ENCODE peak calls at places on chromosomes 1 and 21, in six cellular contexts. C is epithelial cell of esophagus, T is endothelial cell, X is vagina, Z is prostate gland, W is ovary. V is an unnamed sample.

GRCh38 chr1:182166750-182167149 is 105.2 kb upstream of the ZNF648 start:
- DNase-seq in C (no peak), T (no peak), X (no peak), Z (no peak), W (no peak), V (no peak)

GRCh38 chr1:100353073-100353801 is 931 bp downstream of the CDC14A start:
- DNase-seq in C (peak), T (peak), X (no peak), Z (peak), W (peak), V (peak)

GRCh38 chr1:119687391-119688079 is 24.2 kb upstream of the PHGDH start:
- DNase-seq in C (peak), T (no peak), X (no peak), Z (no peak), W (no peak), V (no peak)

GRCh38 chr1:172724746-172725613 is 66.1 kb downstream of the FASLG start:
- DNase-seq in C (no peak), T (no peak), X (no peak), Z (no peak), W (no peak), V (no peak)

GRCh38 chr21:30207252-30207579 is 8.7 kb downstream of the CLDN8 start:
- DNase-seq in C (no peak), T (no peak), X (no peak), Z (no peak), W (no peak), V (no peak)

GRCh38 chr1:156165083-156165482 is 11.7 kb downstream of the SEMA4A start:
- DNase-seq in C (peak), T (no peak), X (no peak), Z (no peak), W (no peak), V (no peak)

GRCh38 chr1:42240964-42241755 is 76.6 kb upstream of the GUCA2A start:
- DNase-seq in C (no peak), T (peak), X (no peak), Z (no peak), W (no peak), V (no peak)

GRCh38 chr21:17829472-17829871 is 10.3 kb upstream of the C21orf91 start:
- DNase-seq in C (peak), T (no peak), X (no peak), Z (no peak), W (no peak), V (no peak)

GRCh38 chr1:112974646-112975045 is 18.6 kb upstream of the SLC16A1 start:
- DNase-seq in C (no peak), T (no peak), X (no peak), Z (no peak), W (no peak), V (no peak)

GRCh38 chr1:56135069-56135863 is 444.1 kb downstream of the PLPP3 start:
- DNase-seq in C (no peak), T (no peak), X (no peak), Z (no peak), W (no peak), V (no peak)

GRCh38 chr1:197130677-197131304 is 15.7 kb downstream of the ASPM start:
- DNase-seq in C (peak), T (no peak), X (no peak), Z (no peak), W (no peak), V (no peak)

GRCh38 chr1:31368611-31369107 is 4.2 kb downstream of the FABP3 start:
- DNase-seq in C (no peak), T (no peak), X (no peak), Z (no peak), W (no peak), V (no peak)

GRCh38 chr21:25385912-25386474 is 221.3 kb downstream of the MRPL39 start:
- DNase-seq in C (peak), T (peak), X (no peak), Z (peak), W (no peak), V (no peak)

GRCh38 chr1:160095382-160096105 is 2.9 kb downstream of the IGSF8 start:
- DNase-seq in C (no peak), T (no peak), X (no peak), Z (no peak), W (no peak), V (no peak)

GRCh38 chr1:178639326-178639725 is 85.7 kb upstream of the RALGPS2 start:
- DNase-seq in C (no peak), T (no peak), X (no peak), Z (no peak), W (no peak), V (no peak)

GRCh38 chr1:94801919-94802546 is 18.1 kb upstream of the SLC44A3 start:
- DNase-seq in C (peak), T (no peak), X (no peak), Z (peak), W (peak), V (peak)

GRCh38 chr1:229694053-229694693 is 68.1 kb downstream of the URB2 start:
- DNase-seq in C (no peak), T (peak), X (peak), Z (no peak), W (peak), V (peak)

GRCh38 chr21:29215709-29216108 is 83.0 kb upstream of the BACH1 start:
- DNase-seq in C (no peak), T (no peak), X (no peak), Z (peak), W (no peak), V (no peak)

GRCh38 chr1:181391297-181391905 is 91.9 kb upstream of the CACNA1E start:
- DNase-seq in C (no peak), T (no peak), X (no peak), Z (no peak), W (no peak), V (no peak)

GRCh38 chr1:107545056-107545597 is 404.3 kb downstream of the NTNG1 start:
- DNase-seq in C (no peak), T (no peak), X (no peak), Z (no peak), W (no peak), V (no peak)

GRCh38 chr1:110262846-110263631 is 52.9 kb downstream of the KCNC4 start:
- DNase-seq in C (no peak), T (peak), X (no peak), Z (no peak), W (no peak), V (no peak)

GRCh38 chr21:27590271-27590670 is 623.4 kb upstream of the ADAMTS5 start:
- DNase-seq in C (no peak), T (no peak), X (no peak), Z (no peak), W (no peak), V (no peak)

GRCh38 chr1:225454067-225454618 is 26.3 kb upstream of the LBR start:
- DNase-seq in C (peak), T (no peak), X (no peak), Z (no peak), W (no peak), V (no peak)

GRCh38 chr21:42120056-42120903 is 49.2 kb downstream of the UMODL1 start:
- DNase-seq in C (peak), T (no peak), X (no peak), Z (peak), W (no peak), V (no peak)

GRCh38 chr1:213573648-213574009 is 414.1 kb upstream of the PROX1 start:
- DNase-seq in C (no peak), T (no peak), X (no peak), Z (no peak), W (no peak), V (no peak)

GRCh38 chr1:4178501-4178900 is 278.4 kb upstream of the C1orf174 start:
- DNase-seq in C (no peak), T (no peak), X (peak), Z (no peak), W (no peak), V (no peak)

GRCh38 chr1:5432436-5432835 is 559.8 kb downstream of the NPHP4 start:
- DNase-seq in C (no peak), T (no peak), X (no peak), Z (no peak), W (no peak), V (no peak)

GRCh38 chr1:179926494-179927205 is 28.0 kb upstream of the CEP350 start:
- DNase-seq in C (peak), T (no peak), X (no peak), Z (no peak), W (no peak), V (no peak)

GRCh38 chr1:180849031-180849775 is 63.5 kb upstream of the KIAA1614 start:
- DNase-seq in C (peak), T (no peak), X (no peak), Z (no peak), W (no peak), V (no peak)

GRCh38 chr1:45009956-45010854 is 919 bp downstream of the HECTD3 start:
- DNase-seq in C (peak), T (no peak), X (no peak), Z (no peak), W (no peak), V (peak)

GRCh38 chr1:228180271-228180987 is 14.8 kb downstream of the IBA57 start:
- DNase-seq in C (no peak), T (no peak), X (no peak), Z (no peak), W (no peak), V (no peak)
- TF ChIP-seq CTCF in C (peak), T (no peak), X (no peak), Z (no peak), W (no peak), V (peak)

GRCh38 chr1:59014827-59015226 is 231.0 kb upstream of the JUN start:
- DNase-seq in C (no peak), T (no peak), X (peak), Z (no peak), W (no peak), V (no peak)

GRCh38 chr1:59013928-59014279 is 230.1 kb upstream of the JUN start:
- DNase-seq in C (no peak), T (no peak), X (peak), Z (no peak), W (no peak), V (no peak)

GRCh38 chr1:59013276-59013927 is 229.6 kb upstream of the JUN start:
- DNase-seq in C (peak), T (peak), X (peak), Z (peak), W (peak), V (no peak)

GRCh38 chr1:59011663-59012062 is 227.8 kb upstream of the JUN start:
- DNase-seq in C (no peak), T (no peak), X (peak), Z (no peak), W (no peak), V (no peak)

GRCh38 chr1:59012378-59012777 is 228.5 kb upstream of the JUN start:
- DNase-seq in C (no peak), T (no peak), X (peak), Z (no peak), W (no peak), V (no peak)
- TF ChIP-seq CTCF in C (no peak), T (no peak), X (no peak), Z (no peak), W (no peak), V (no peak)

DNA sequence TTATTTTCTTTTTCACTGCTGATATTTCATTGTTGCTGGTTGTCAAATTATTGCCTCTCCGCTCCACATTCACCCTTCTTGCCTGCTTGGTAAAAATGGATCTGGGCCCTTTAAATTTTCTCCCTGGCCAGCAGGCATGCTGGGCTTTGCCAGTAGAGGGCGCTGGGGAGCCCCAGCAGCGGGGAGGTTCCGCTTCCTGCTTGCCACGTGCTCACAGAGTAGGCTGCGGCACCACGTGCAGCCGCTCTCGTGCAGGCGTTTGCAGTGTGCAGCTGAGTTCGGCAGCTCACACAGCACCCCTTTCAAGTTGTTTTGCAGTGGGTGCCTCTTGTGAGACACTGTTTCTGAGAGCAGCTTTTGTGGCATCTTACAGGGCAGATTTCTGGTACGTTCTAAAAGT is at the start of gene ACTL8:
- DNase-seq in C (no peak), T (peak), X (no peak), Z (no peak), W (no peak), V (no peak)
- TF ChIP-seq CTCF in C (no peak), T (peak), X (no peak), Z (no peak), W (no peak), V (peak)

GRCh38 chr1:24971539-24971938 is 41.5 kb upstream of the RUNX3 start:
- DNase-seq in C (no peak), T (no peak), X (no peak), Z (no peak), W (no peak), V (no peak)

GRCh38 chr1:24969616-24970398 is 39.7 kb upstream of the RUNX3 start:
- DNase-seq in C (no peak), T (no peak), X (no peak), Z (no peak), W (no peak), V (no peak)

GRCh38 chr1:24970926-24971530 is 41.0 kb upstream of the RUNX3 start:
- DNase-seq in C (no peak), T (no peak), X (no peak), Z (no peak), W (no peak), V (no peak)

GRCh38 chr1:24968941-24969585 is 39.0 kb upstream of the RUNX3 start:
- DNase-seq in C (peak), T (no peak), X (no peak), Z (no peak), W (no peak), V (no peak)

GRCh38 chr1:24970399-24970753 is 40.3 kb upstream of the RUNX3 start:
- DNase-seq in C (peak), T (no peak), X (no peak), Z (no peak), W (no peak), V (no peak)
- TF ChIP-seq CTCF in C (peak), T (no peak), X (no peak), Z (no peak), W (no peak), V (no peak)

DNA sequence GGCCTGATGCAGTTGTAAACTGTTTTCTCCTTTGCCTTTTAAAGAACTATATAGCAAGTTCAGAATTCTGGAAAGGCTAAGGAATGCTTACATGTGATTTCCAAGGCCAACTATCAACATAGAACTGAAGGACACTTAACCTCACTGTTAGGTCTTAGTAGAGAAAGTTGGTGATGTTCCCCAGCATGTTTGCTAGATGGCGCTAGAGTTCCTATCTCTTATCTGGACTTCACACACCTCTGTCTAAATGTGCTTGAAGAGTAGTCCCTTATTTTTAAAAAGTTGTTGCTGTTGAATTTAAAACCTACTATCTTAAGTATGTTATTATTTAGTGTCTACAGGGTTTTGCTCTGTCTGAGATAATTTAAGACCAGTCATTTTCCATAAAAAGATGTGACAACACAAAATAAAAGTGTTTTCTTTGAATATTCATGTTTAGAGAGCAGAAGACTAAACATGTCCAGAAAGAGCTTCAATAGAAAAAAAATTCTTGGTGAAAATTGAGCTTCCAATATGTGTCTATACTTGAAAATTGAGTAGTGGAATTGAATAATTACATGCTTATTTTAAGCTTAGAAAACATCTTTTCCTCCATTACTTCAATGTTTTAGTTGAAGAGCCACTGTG is 237.3 kb downstream of the S1PR1 start:
- DNase-seq in C (peak), T (peak), X (no peak), Z (no peak), W (no peak), V (no peak)
- TF ChIP-seq CTCF in C (peak), T (peak), X (no peak), Z (no peak), W (no peak), V (peak)

GRCh38 chr1:81414417-81415087 is 386.2 kb upstream of the ADGRL2 start:
- DNase-seq in C (peak), T (peak), X (no peak), Z (peak), W (peak), V (peak)
- TF ChIP-seq CTCF in C (peak), T (peak), X (no peak), Z (peak), W (peak), V (peak)

GRCh38 chr1:54360165-54361005 is 45.8 kb downstream of the SSBP3 start:
- DNase-seq in C (no peak), T (no peak), X (no peak), Z (no peak), W (no peak), V (no peak)
- TF ChIP-seq CTCF in C (no peak), T (no peak), X (no peak), Z (no peak), W (no peak), V (no peak)

GRCh38 chr1:151047925-151048644 is 534 bp downstream of the C1orf56 start:
- DNase-seq in C (peak), T (peak), X (no peak), Z (peak), W (peak), V (peak)

GRCh38 chr1:151049458-151049857 is 1.9 kb downstream of the C1orf56 start:
- DNase-seq in C (no peak), T (no peak), X (no peak), Z (no peak), W (no peak), V (no peak)

GRCh38 chr1:151050051-151050688 is 2.6 kb downstream of the C1orf56 start:
- DNase-seq in C (no peak), T (no peak), X (no peak), Z (no peak), W (no peak), V (no peak)

GRCh38 chr1:151047591-151047924 is at the start of gene C1orf56:
- DNase-seq in C (peak), T (peak), X (no peak), Z (peak), W (peak), V (peak)

GRCh38 chr1:151048645-151049032 is 1.1 kb downstream of the C1orf56 start:
- DNase-seq in C (no peak), T (no peak), X (no peak), Z (no peak), W (no peak), V (no peak)
- TF ChIP-seq CTCF in C (no peak), T (no peak), X (no peak), Z (no peak), W (no peak), V (no peak)

V was measured in glutamatergic neuron.